ENCODE peak calls at places on chromosomes 5 and 9, in nine cellular contexts. X, F, R, I, Z, A, T, V and P are unnamed samples.

GRCh38 chr5:137563301-137563645 is 64.1 kb upstream of the SPOCK1 start:
- DNase-seq in X (no peak), F (no peak), R (no peak), I (no peak), Z (no peak), A (no peak), T (no peak), V (no peak), P (no peak)

GRCh38 chr9:107387401-107387800 is 102.2 kb downstream of the KLF4 start:
- DNase-seq in X (peak), F (peak), R (no peak), I (peak), Z (no peak), A (no peak), T (no peak), V (no peak), P (no peak)

GRCh38 chr5:157389103-157389502 is 70.9 kb upstream of the NIPAL4 start:
- DNase-seq in X (no peak), F (no peak), R (no peak), I (no peak), Z (no peak), A (no peak), T (no peak), V (no peak), P (no peak)

GRCh38 chr5:96595300-96596090 is 66.7 kb upstream of the CAST start:
- DNase-seq in X (no peak), F (no peak), R (no peak), I (no peak), Z (no peak), A (peak), T (no peak), V (no peak), P (no peak)

GRCh38 chr9:89969156-89969566 is 364.3 kb downstream of the GADD45G start:
- DNase-seq in X (no peak), F (no peak), R (no peak), I (no peak), Z (no peak), A (no peak), T (no peak), V (peak), P (no peak)

GRCh38 chr9:116550728-116551436 is 136.2 kb upstream of the TRIM32 start:
- DNase-seq in X (peak), F (no peak), R (no peak), I (no peak), Z (no peak), A (no peak), T (no peak), V (peak), P (no peak)

GRCh38 chr9:100058699-100059579 is 39.9 kb downstream of the ERP44 start:
- DNase-seq in X (no peak), F (no peak), R (no peak), I (no peak), Z (no peak), A (no peak), T (no peak), V (no peak), P (no peak)

GRCh38 chr9:116100711-116101111 is 52.9 kb upstream of the PAPPA start:
- DNase-seq in X (no peak), F (no peak), R (no peak), I (no peak), Z (no peak), A (peak), T (no peak), V (peak), P (no peak)

GRCh38 chr9:14433841-14434511 is 120.0 kb upstream of the NFIB start:
- DNase-seq in X (peak), F (peak), R (no peak), I (no peak), Z (no peak), A (peak), T (peak), V (peak), P (no peak)

GRCh38 chr5:44911501-44911900 is 102.8 kb downstream of the MRPS30 start:
- DNase-seq in X (no peak), F (no peak), R (no peak), I (no peak), Z (no peak), A (no peak), T (no peak), V (no peak), P (no peak)

GRCh38 chr5:52867809-52868208 is 80.1 kb downstream of the ITGA1 start:
- DNase-seq in X (no peak), F (no peak), R (no peak), I (no peak), Z (no peak), A (peak), T (no peak), V (peak), P (no peak)

GRCh38 chr5:66382152-66382551 is 214.0 kb upstream of the MAST4 start:
- DNase-seq in X (no peak), F (no peak), R (no peak), I (no peak), Z (no peak), A (no peak), T (no peak), V (no peak), P (no peak)

GRCh38 chr9:31588010-31588409 is 796.4 kb upstream of the ACO1 start:
- DNase-seq in X (no peak), F (peak), R (no peak), I (no peak), Z (no peak), A (no peak), T (no peak), V (no peak), P (no peak)

GRCh38 chr5:114449836-114450515 is 88.1 kb downstream of the KCNN2 start:
- DNase-seq in X (peak), F (peak), R (peak), I (peak), Z (peak), A (peak), T (peak), V (peak), P (peak)

GRCh38 chr5:116454417-116454927 is 120.2 kb downstream of the SEMA6A start:
- DNase-seq in X (no peak), F (peak), R (no peak), I (no peak), Z (no peak), A (no peak), T (no peak), V (peak), P (no peak)

GRCh38 chr9:71446081-71446480 is 322.2 kb downstream of the CEMIP2 start:
- DNase-seq in X (no peak), F (no peak), R (no peak), I (no peak), Z (no peak), A (no peak), T (no peak), V (no peak), P (no peak)

GRCh38 chr5:74240783-74241750 is 399.5 kb downstream of the ENC1 start:
- DNase-seq in X (no peak), F (no peak), R (no peak), I (peak), Z (no peak), A (peak), T (no peak), V (no peak), P (no peak)

GRCh38 chr5:128665747-128666355 is 127.8 kb upstream of the FBN2 start:
- DNase-seq in X (no peak), F (no peak), R (no peak), I (no peak), Z (no peak), A (no peak), T (no peak), V (no peak), P (no peak)

GRCh38 chr9:106929471-106930198 is 66.7 kb downstream of the ZNF462 start:
- DNase-seq in X (no peak), F (peak), R (no peak), I (no peak), Z (no peak), A (no peak), T (no peak), V (peak), P (no peak)

DNA sequence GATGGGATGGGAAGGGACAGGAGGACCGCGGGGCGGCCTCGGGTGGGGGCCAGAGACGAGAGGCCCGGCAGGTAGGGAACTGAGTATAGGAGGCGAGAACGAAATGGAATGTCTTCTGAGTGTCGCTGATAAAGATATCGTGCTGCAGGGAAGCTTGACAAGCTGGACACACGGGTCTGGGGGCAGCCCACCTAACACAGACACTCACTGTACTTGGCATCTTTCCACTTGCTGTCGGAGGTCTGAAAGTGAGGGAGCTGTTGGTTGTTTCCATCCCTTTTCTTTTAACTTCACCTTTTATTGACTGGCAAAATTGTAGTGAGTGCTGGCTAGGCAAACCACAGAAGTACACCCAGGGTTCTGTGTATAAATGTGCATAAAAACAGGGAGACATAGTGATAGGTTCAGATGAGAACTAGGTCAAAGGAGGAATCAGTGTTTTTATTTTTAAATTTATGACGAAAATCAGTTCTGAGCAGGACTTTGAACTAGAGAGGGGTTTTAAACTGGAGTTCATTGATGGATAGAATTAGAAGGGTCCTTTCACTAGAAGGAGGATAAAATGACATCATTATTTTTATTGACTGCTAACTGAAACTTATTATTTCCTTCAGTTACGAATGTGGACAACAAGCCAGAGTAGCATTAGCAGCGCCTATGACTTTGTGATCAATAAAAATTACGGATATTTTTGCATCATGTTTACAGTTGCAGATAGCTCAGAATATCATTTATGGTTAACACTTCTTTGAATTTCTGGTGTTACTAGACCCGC is 778 bp downstream of the GAPVD1 start:
- DNase-seq in X (no peak), F (no peak), R (no peak), I (no peak), Z (no peak), A (peak), T (no peak), V (no peak), P (no peak)
- H3K27ac ChIP-seq in X (peak), F (peak), R (peak), I (peak), Z (peak), A (no peak), T (peak), V (peak), P (peak)

GRCh38 chr5:36417668-36418067 is 116.0 kb upstream of the RANBP3L start:
- DNase-seq in X (no peak), F (no peak), R (no peak), I (no peak), Z (no peak), A (peak), T (no peak), V (no peak), P (no peak)
- TF ChIP-seq CTCF in X (no peak), F (no peak), R (no peak), I (no peak), Z (no peak), A (no peak), T (no peak), V (no peak), P (no peak)

GRCh38 chr9:122090981-122091380 is 2.1 kb downstream of the TTLL11 start:
- DNase-seq in X (no peak), F (no peak), R (no peak), I (no peak), Z (no peak), A (no peak), T (no peak), V (no peak), P (no peak)
- H3K27ac ChIP-seq in X (no peak), F (peak), R (no peak), I (no peak), Z (no peak), A (no peak), T (no peak), V (no peak), P (no peak)

GRCh38 chr5:169089343-169089742 is 211.6 kb downstream of the SLIT3 start:
- DNase-seq in X (no peak), F (no peak), R (no peak), I (peak), Z (no peak), A (no peak), T (no peak), V (no peak), P (no peak)
- TF ChIP-seq CTCF in X (no peak), F (no peak), R (no peak), I (no peak), Z (no peak), A (peak), T (no peak), V (no peak), P (no peak)

DNA sequence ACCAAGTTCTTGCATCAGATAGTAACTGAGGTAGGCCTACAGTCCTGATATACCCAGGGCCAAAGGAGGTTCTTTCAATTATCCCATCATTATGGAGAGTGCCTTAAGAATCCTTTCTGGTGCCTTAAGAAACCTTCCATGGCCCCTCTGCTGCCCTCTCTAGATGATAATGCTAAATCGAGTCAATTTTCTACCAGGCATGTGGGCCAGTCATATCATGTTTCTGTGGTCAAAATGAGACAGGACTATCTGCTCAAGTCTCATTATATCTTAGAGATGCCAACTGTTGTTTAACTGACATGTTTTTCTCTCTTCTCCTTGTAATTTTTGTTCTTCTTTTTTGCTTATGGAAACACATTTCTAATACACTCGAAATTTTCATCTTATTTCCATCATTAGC is 127.6 kb downstream of the EDIL3 start:
- DNase-seq in X (no peak), F (no peak), R (no peak), I (no peak), Z (no peak), A (no peak), T (no peak), V (no peak), P (no peak)
- H3K27ac ChIP-seq in X (no peak), F (no peak), R (no peak), I (no peak), Z (no peak), A (no peak), T (no peak), V (no peak), P (no peak)